ENCODE peak calls at places on chromosome 22, in seven cellular contexts. H is occipital lobe; B is stimulated activated CD4-positive, alpha-beta T cell treated with anti-CD3 and anti-CD28 coated beads, Interleukin-2, amount 100 ng/mL, for 24 hours; M is GDM1; A is left kidney; T is mesenchymal stem cell; Q is HS-5. S is an unnamed sample.

GRCh38 chr22:32661296-32661695 is 140.2 kb upstream of the TIMP3 start:
- DNase-seq in H (no peak), B (no peak), M (no peak), A (no peak), T (peak; percentile 93), Q (peak; percentile 47), S (peak; percentile 79)

GRCh38 chr22:44341431-44342346 is 28.9 kb upstream of the SHISAL1 start:
- DNase-seq in H (no peak), B (no peak), M (no peak), A (peak; percentile 90), T (peak; percentile 45), Q (no peak), S (peak; percentile 37)

GRCh38 chr22:35984776-35985175 is 43.8 kb downstream of the RBFOX2 start:
- DNase-seq in H (no peak), B (no peak), M (no peak), A (no peak), T (no peak), Q (no peak), S (no peak)

GRCh38 chr22:37305873-37306272 is 23.6 kb downstream of the CYTH4 start:
- DNase-seq in H (no peak), B (no peak), M (no peak), A (no peak), T (no peak), Q (no peak), S (no peak)

GRCh38 chr22:41021039-41021654 is 70.0 kb downstream of the RBX1 start:
- DNase-seq in H (no peak), B (no peak), M (no peak), A (peak; percentile 41), T (peak; percentile 9), Q (no peak), S (no peak)

GRCh38 chr22:30396871-30397655 is at the start of gene SEC14L2:
- DNase-seq in H (peak; percentile 75), B (peak; percentile 70), M (no peak), A (peak; percentile 79), T (peak; percentile 53), Q (no peak), S (peak; percentile 23)

GRCh38 chr22:46809153-46809885 is 46.9 kb downstream of the TBC1D22A start:
- DNase-seq in H (no peak), B (no peak), M (no peak), A (no peak), T (no peak), Q (no peak), S (no peak)

GRCh38 chr22:22901578-22902218 is 14.1 kb downstream of the IGLL5 start:
- DNase-seq in H (no peak), B (no peak), M (no peak), A (no peak), T (no peak), Q (no peak), S (peak; percentile 2)

GRCh38 chr22:27992294-27993165 is 73.5 kb upstream of the PITPNB start:
- DNase-seq in H (no peak), B (no peak), M (no peak), A (no peak), T (no peak), Q (no peak), S (no peak)

GRCh38 chr22:36104435-36104834 is 56.1 kb downstream of the APOL3 start:
- DNase-seq in H (no peak), B (no peak), M (no peak), A (no peak), T (no peak), Q (no peak), S (no peak)

GRCh38 chr22:25448435-25449051 is 115.9 kb upstream of the GRK3 start:
- DNase-seq in H (no peak), B (peak; percentile 23), M (no peak), A (peak; percentile 45), T (peak; percentile 55), Q (peak; percentile 4), S (peak; percentile 19)

GRCh38 chr22:45318558-45319318 is 9.0 kb downstream of the FAM118A start:
- DNase-seq in H (no peak), B (peak; percentile 48), M (no peak), A (no peak), T (peak; percentile 88), Q (peak; percentile 14), S (peak; percentile 51)

GRCh38 chr22:43945632-43946390 is 9.4 kb upstream of the SAMM50 start:
- DNase-seq in H (peak; percentile 22), B (peak; percentile 77), M (peak; percentile 71), A (peak; percentile 89), T (peak; percentile 69), Q (no peak), S (peak; percentile 54)

GRCh38 chr22:36986242-36986821 is 32.9 kb downstream of the TST start:
- DNase-seq in H (no peak), B (peak; percentile 59), M (no peak), A (no peak), T (no peak), Q (no peak), S (no peak)

GRCh38 chr22:39514373-39514973 is 5.9 kb upstream of the ATF4 start:
- DNase-seq in H (no peak), B (peak; percentile 69), M (no peak), A (peak; percentile 72), T (no peak), Q (no peak), S (no peak)

GRCh38 chr22:41683052-41683451 is 5.6 kb downstream of the SNU13 start:
- DNase-seq in H (no peak), B (no peak), M (no peak), A (no peak), T (no peak), Q (no peak), S (no peak)

GRCh38 chr22:35540600-35541253 is at the start of gene RASD2:
- DNase-seq in H (peak; percentile 68), B (peak; percentile 56), M (no peak), A (peak; percentile 83), T (peak; percentile 51), Q (no peak), S (peak; percentile 36)

GRCh38 chr22:28438183-28438778 is 241.4 kb downstream of the TTC28 start:
- DNase-seq in H (no peak), B (no peak), M (no peak), A (peak; percentile 24), T (no peak), Q (no peak), S (no peak)

GRCh38 chr22:39351689-39352214 is 2.0 kb downstream of the SYNGR1 start:
- DNase-seq in H (no peak), B (no peak), M (peak; percentile 49), A (peak; percentile 68), T (peak; percentile 28), Q (no peak), S (no peak)

GRCh38 chr22:23257889-23258825 is 77.8 kb downstream of the BCR start:
- DNase-seq in H (no peak), B (no peak), M (no peak), A (no peak), T (no peak), Q (no peak), S (no peak)

GRCh38 chr22:31497148-31497938 is 1.0 kb downstream of the SFI1 start:
- DNase-seq in H (no peak), B (no peak), M (no peak), A (no peak), T (no peak), Q (no peak), S (no peak)

GRCh38 chr22:38267086-38267485 is 5.7 kb downstream of the TMEM184B start:
- DNase-seq in H (no peak), B (peak; percentile 46), M (peak; percentile 72), A (no peak), T (peak; percentile 68), Q (no peak), S (peak; percentile 89)

GRCh38 chr22:25508161-25508560 is 56.3 kb upstream of the GRK3 start:
- DNase-seq in H (no peak), B (no peak), M (no peak), A (no peak), T (no peak), Q (no peak), S (no peak)

GRCh38 chr22:47841166-47841565 is 1078.7 kb downstream of the TBC1D22A start:
- DNase-seq in H (no peak), B (no peak), M (no peak), A (no peak), T (no peak), Q (no peak), S (no peak)

GRCh38 chr22:46054091-46054877 is 77.3 kb upstream of the WNT7B start:
- DNase-seq in H (peak; percentile 80), B (peak; percentile 45), M (peak; percentile 58), A (peak; percentile 84), T (no peak), Q (no peak), S (peak; percentile 65)

GRCh38 chr22:39077513-39077840 is 402 bp downstream of the APOBEC3G start:
- DNase-seq in H (no peak), B (no peak), M (no peak), A (no peak), T (no peak), Q (no peak), S (no peak)

GRCh38 chr22:49975543-49976389 is 15.2 kb downstream of the PIM3 start:
- DNase-seq in H (no peak), B (peak; percentile 65), M (no peak), A (no peak), T (no peak), Q (no peak), S (peak; percentile 38)

GRCh38 chr22:19854778-19855503 is at the start of the genes GNB1L and RTL10:
- DNase-seq in H (peak; percentile 92), B (peak; percentile 95), M (peak; percentile 98), A (peak; percentile 99), T (peak; percentile 96), Q (peak; percentile 81), S (peak; percentile 95)

GRCh38 chr22:36862251-36863242 is 1.7 kb downstream of the NCF4 start:
- DNase-seq in H (no peak), B (no peak), M (peak; percentile 62), A (no peak), T (no peak), Q (no peak), S (no peak)

GRCh38 chr22:29555065-29555644 is 1.6 kb upstream of the THOC5 start:
- DNase-seq in H (no peak), B (no peak), M (no peak), A (no peak), T (no peak), Q (no peak), S (no peak)

GRCh38 chr22:50303848-50304527 is 3.5 kb downstream of the PLXNB2 start:
- DNase-seq in H (no peak), B (no peak), M (peak; percentile 30), A (no peak), T (no peak), Q (no peak), S (no peak)

GRCh38 chr22:34814260-34814659 is 251.7 kb upstream of the ISX start:
- DNase-seq in H (no peak), B (no peak), M (no peak), A (peak; percentile 75), T (peak; percentile 23), Q (no peak), S (no peak)

GRCh38 chr22:16845881-16846280 is 20.7 kb upstream of the XKR3 start:
- DNase-seq in H (no peak), B (no peak), M (no peak), A (no peak), T (no peak), Q (no peak), S (no peak)

GRCh38 chr22:22728382-22728781 is 84.0 kb downstream of the GGTLC2 start:
- DNase-seq in H (no peak), B (no peak), M (no peak), A (no peak), T (no peak), Q (no peak), S (no peak)

S was measured in amniotic epithelial cell.